ENCODE peak calls at places on chromosome 11, in five cellular contexts. G is epithelial cell of esophagus, Z is astrocyte of the spinal cord, F is fibroblast of pulmonary artery, M is mucosa of descending colon. O is an unnamed sample.

GRCh38 chr11:97454988-97455387 is 1065.2 kb downstream of the JRKL start:
- DNase-seq in Z (peak; percentile 54), F (peak; percentile 88), G (peak; percentile 32), M (no peak), O (peak; percentile 0)

GRCh38 chr11:18492888-18493287 is 33.9 kb downstream of the TSG101 start:
- DNase-seq in M (no peak), Z (no peak), G (no peak), F (peak; percentile 1), O (peak; percentile 2)

GRCh38 chr11:13251961-13252360 is 25.6 kb upstream of the BMAL1 start:
- DNase-seq in F (no peak), G (no peak), M (no peak), Z (no peak), O (no peak)

GRCh38 chr11:118916842-118917388 is 8.8 kb downstream of the BCL9L start:
- DNase-seq in G (peak; percentile 65), M (peak; percentile 67), F (peak; percentile 84), Z (peak; percentile 77), O (peak; percentile 91)

GRCh38 chr11:88102595-88102929 is 72.7 kb downstream of the RAB38 start:
- DNase-seq in M (no peak), Z (no peak), F (peak; percentile 42), G (peak; percentile 97), O (peak; percentile 5)

GRCh38 chr11:128375941-128376340 is 211.4 kb downstream of the ETS1 start:
- DNase-seq in G (peak; percentile 11), Z (no peak), F (no peak), M (no peak), O (no peak)

GRCh38 chr11:2207212-2207611 is 35.6 kb upstream of the TH start:
- DNase-seq in Z (no peak), M (no peak), G (no peak), F (no peak), O (no peak)

GRCh38 chr11:123561046-123561781 is 93.2 kb downstream of the SCN3B start:
- DNase-seq in M (no peak), G (peak; percentile 21), Z (peak; percentile 38), F (peak; percentile 78), O (peak; percentile 7)

GRCh38 chr11:1825039-1825740 is 9.6 kb upstream of the SYT8 start:
- DNase-seq in G (no peak), Z (no peak), M (no peak), F (peak; percentile 16), O (no peak)

GRCh38 chr11:77191823-77192495 is 63.9 kb downstream of the MYO7A start:
- DNase-seq in Z (peak; percentile 25), M (peak; percentile 83), F (peak; percentile 60), G (peak; percentile 91), O (peak; percentile 54)

GRCh38 chr11:27076121-27076589 is 35.5 kb downstream of the BBOX1 start:
- DNase-seq in M (no peak), F (no peak), Z (peak; percentile 33), G (no peak), O (no peak)

GRCh38 chr11:119192111-119192510 is 6.8 kb downstream of the NHERF4 start:
- DNase-seq in G (peak; percentile 70), M (no peak), Z (no peak), F (peak; percentile 35), O (peak; percentile 45)

GRCh38 chr11:36790450-36790849 is 192.4 kb upstream of the RAG2 start:
- DNase-seq in F (no peak), M (no peak), Z (no peak), G (no peak), O (no peak)

GRCh38 chr11:109819410-109819809 is 273.8 kb upstream of the ZC3H12C start:
- DNase-seq in Z (no peak), M (no peak), G (peak; percentile 80), F (no peak), O (no peak)

DNA sequence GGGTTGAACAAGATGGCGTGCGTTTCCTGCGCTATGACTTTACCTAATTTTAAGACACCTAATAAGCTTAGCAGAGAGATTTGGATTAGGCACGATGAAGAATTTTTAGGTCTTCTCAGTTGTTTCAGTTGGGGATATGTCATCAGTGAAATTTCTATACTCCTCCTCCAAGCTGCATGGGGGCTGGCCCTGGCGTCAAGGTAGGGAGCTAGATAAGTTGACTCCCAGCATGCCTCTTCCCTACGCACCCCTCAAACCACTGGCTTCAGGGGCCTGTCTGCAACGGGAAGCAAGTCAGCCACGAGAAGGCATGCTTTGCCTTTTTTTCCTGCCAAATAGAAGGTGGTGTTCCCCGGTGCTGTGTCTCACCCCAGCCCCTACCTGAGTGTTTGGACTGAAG is 13.3 kb downstream of the DGAT2 start:
- DNase-seq in Z (no peak), G (no peak), F (no peak), M (no peak), O (no peak)
- TF ChIP-seq CTCF in Z (no peak), G (no peak), F (no peak), M (no peak), O (no peak)

GRCh38 chr11:130452171-130452570 is 3.7 kb downstream of the ADAMTS15 start:
- DNase-seq in Z (no peak), F (no peak), M (no peak), G (no peak), O (no peak)
- H3K4me3 ChIP-seq in Z (no peak overlapping the region), F (peak overlapping the region; percentile 19), M (no peak overlapping the region), G (no peak overlapping the region), O (peak overlapping the region; percentile 29)

GRCh38 chr11:724063-724732 is 18.2 kb downstream of the EPS8L2 start:
- DNase-seq in M (peak; percentile 57), Z (no peak), G (no peak), F (no peak), O (no peak)
- TF ChIP-seq CTCF in M (no peak), Z (no peak), G (no peak), F (no peak), O (no peak)

DNA sequence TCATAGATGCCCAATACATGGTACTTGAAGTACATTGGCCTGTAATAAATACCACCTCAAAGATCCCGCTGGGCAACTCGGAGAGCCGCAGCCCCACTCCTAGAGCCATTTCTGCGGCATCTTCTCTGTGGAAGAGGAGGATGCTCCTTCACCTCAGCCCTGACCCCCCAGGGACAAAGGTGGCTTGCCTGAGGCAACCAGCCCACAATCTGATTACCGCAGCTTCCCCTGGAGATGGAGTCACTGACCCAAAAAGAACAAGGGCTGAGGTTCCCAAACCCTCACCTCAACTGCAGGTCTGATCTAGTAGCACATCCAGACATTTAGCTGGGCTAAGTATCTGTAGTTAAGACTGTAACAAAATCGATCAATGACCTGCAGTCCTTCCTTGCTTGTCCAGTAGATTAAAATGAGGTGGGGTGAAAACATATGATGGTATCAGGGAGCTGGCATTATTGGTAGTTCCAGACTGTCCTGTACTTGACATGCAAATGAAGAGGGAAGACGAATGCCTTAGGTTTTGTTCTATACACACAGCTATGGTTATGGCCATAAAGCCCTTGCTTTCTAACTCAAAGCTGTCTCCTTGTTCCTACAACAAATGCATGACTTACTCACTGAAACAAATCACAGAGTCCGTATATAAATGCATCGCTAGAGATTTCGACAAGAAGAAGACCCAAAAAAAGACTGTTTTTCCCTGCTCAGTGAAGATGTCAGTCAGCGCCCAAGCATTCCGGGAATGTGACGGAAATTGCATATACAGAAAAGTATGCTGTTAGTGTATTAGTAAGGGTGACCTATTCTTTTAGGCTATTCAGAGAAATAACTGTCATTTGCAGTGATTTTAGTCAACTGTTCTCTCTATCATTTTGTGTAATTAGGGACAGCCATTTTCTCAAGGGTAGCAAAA is 33.7 kb downstream of the C11orf71 start:
- DNase-seq in G (peak; percentile 18), Z (peak; percentile 76), M (no peak), F (peak; percentile 88), O (peak; percentile 59)
- H3K4me3 ChIP-seq in G (no peak overlapping the region), Z (no peak overlapping the region), M (no peak overlapping the region), F (peak overlapping the region; percentile 26), O (no peak overlapping the region)

GRCh38 chr11:125425601-125426000 is 70.5 kb downstream of the FEZ1 start:
- DNase-seq in F (no peak), M (no peak), G (no peak), Z (no peak), O (no peak)
- TF ChIP-seq CTCF in F (no peak), M (no peak), G (no peak), Z (no peak), O (no peak)

O was measured in fibroblast of mammary gland.